ENCODE peak calls at places on chromosomes 4 and X, in five cellular contexts. I, A, J, W and R are unnamed samples.
A peak's percentile ranks its signal among the peaks of the same experiment; 100 is the strongest.

GRCh38 chr4:173192375-173193162 is 24.0 kb downstream of the GALNT7 start:
- DNase-seq in I (no peak), A (no peak), J (no peak), W (no peak), R (no peak)

GRCh38 chrX:139720136-139720535 is 12.2 kb upstream of the MCF2 start:
- DNase-seq in I (no peak), A (no peak), J (no peak), W (peak; percentile 68), R (no peak)

GRCh38 chr4:10346023-10346422 is 111.2 kb downstream of the ZNF518B start:
- DNase-seq in I (no peak), A (no peak), J (no peak), W (peak; percentile 1), R (no peak)

GRCh38 chr4:128288689-128289106 is 1.1 kb upstream of the PGRMC2 start:
- DNase-seq in I (peak; percentile 48), A (no peak), J (no peak), W (peak; percentile 56), R (no peak)

GRCh38 chr4:168408620-168409019 is 71.7 kb downstream of the DDX60L start:
- DNase-seq in I (no peak), A (peak; percentile 96), J (peak; percentile 38), W (peak; percentile 98), R (no peak)

GRCh38 chr4:6348408-6348807 is 78.8 kb downstream of the WFS1 start:
- DNase-seq in I (no peak), A (no peak), J (no peak), W (no peak), R (no peak)

GRCh38 chr4:25654031-25654970 is 1.4 kb upstream of the SLC34A2 start:
- DNase-seq in I (no peak), A (peak; percentile 19), J (no peak), W (no peak), R (no peak)

GRCh38 chr4:142264961-142265360 is 581.1 kb downstream of the INPP4B start:
- DNase-seq in I (no peak), A (no peak), J (no peak), W (peak; percentile 94), R (no peak)

GRCh38 chr4:1096841-1097240 is 16.5 kb downstream of the RNF212 start:
- DNase-seq in I (no peak), A (no peak), J (no peak), W (no peak), R (no peak)

GRCh38 chrX:39972340-39972739 is 125.4 kb downstream of the BCOR start:
- DNase-seq in I (no peak), A (no peak), J (no peak), W (peak; percentile 53), R (no peak)

GRCh38 chrX:119885554-119886428 is 9.9 kb upstream of the AKAP14 start:
- DNase-seq in I (peak; percentile 93), A (no peak), J (no peak), W (peak; percentile 13), R (no peak)

GRCh38 chr4:76659103-76659490 is 224.1 kb downstream of the SHROOM3 start:
- DNase-seq in I (no peak), A (peak; percentile 72), J (no peak), W (peak; percentile 55), R (no peak)

GRCh38 chrX:19630776-19631707 is 115.7 kb upstream of the MAP3K15 start:
- DNase-seq in I (no peak), A (no peak), J (no peak), W (no peak), R (no peak)

GRCh38 chrX:105307762-105308161 is 87.3 kb upstream of the TEX13A start:
- DNase-seq in I (no peak), A (no peak), J (no peak), W (peak; percentile 29), R (no peak)

GRCh38 chrX:138745215-138745614 is 33.7 kb upstream of the FGF13 start:
- DNase-seq in I (peak; percentile 51), A (peak; percentile 36), J (no peak), W (peak; percentile 60), R (peak; percentile 1)

GRCh38 chrX:124282580-124282979 is 49.9 kb upstream of the TEX13D start:
- DNase-seq in I (no peak), A (no peak), J (no peak), W (no peak), R (no peak)

DNA sequence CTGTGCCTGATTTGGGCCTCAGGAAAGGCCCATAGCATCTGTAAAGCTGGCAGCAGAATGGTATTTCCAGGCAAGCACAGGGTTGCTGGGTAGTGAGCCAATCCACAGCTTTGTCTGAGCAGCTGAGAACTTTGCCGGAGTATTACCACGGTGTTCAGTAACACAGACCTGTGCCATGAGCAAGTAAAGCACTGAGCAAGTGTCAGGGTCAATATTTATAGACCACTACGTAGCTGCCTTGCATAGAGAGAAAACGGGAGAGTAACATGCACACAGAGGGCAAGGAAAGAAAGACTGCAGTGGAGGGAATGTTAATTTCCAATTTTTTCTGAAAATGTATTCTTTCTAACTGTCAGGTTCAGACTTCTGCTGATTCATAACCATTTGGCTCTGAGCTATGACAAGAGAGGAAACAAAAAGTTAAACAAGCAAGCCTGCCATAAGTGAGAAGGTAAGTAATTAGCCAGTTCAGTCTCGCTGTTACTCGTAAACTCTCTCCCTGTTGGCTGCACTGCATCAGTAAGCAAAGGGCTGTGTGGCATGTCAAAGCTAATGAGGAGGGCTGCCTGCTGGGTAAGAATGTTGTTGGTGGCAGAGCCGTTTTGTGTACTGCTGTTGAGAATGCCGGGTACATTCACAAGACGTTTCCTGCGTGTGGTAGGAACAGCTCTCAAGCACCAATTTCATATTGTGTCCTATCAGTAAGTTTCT is 238.1 kb downstream of the BMPR1B start:
- DNase-seq in I (no peak), A (no peak), J (peak; percentile 24), W (peak; percentile 29), R (no peak)
- H3K4me3 ChIP-seq in I (no peak overlapping the region), A (peak overlapping the region; percentile 9), J (peak overlapping the region; percentile 67), W (no peak overlapping the region), R (no peak overlapping the region)

GRCh38 chr4:64158648-64159326 is 250.5 kb downstream of the TECRL start:
- DNase-seq in I (peak; percentile 96), A (peak; percentile 62), J (no peak), W (peak; percentile 22), R (peak; percentile 22)
- TF ChIP-seq CTCF in I (peak; percentile 88), A (peak; percentile 76), J (peak; percentile 77), W (peak; percentile 57), R (peak; percentile 76)

GRCh38 chr4:73617256-73617655 is 3.0 kb downstream of the RASSF6 start:
- DNase-seq in I (no peak), A (no peak), J (no peak), W (no peak), R (no peak)

GRCh38 chr4:73615613-73616012 is 4.6 kb downstream of the RASSF6 start:
- DNase-seq in I (no peak), A (no peak), J (no peak), W (no peak), R (no peak)

GRCh38 chr4:73621357-73621756 is 1.1 kb upstream of the RASSF6 start:
- DNase-seq in I (no peak), A (no peak), J (no peak), W (no peak), R (no peak)

GRCh38 chr4:73620115-73620792 is at the start of gene RASSF6:
- DNase-seq in I (peak; percentile 81), A (no peak), J (no peak), W (no peak), R (no peak)

GRCh38 chr4:73619351-73619750 is 885 bp downstream of the RASSF6 start:
- DNase-seq in I (no peak), A (no peak), J (no peak), W (no peak), R (no peak)
- H3K4me3 ChIP-seq in I (peak overlapping the region; percentile 58), A (no peak overlapping the region), J (no peak overlapping the region), W (no peak overlapping the region), R (no peak overlapping the region)

GRCh38 chr4:184287697-184288255 is 70.1 kb upstream of the ENPP6 start:
- DNase-seq in I (peak; percentile 75), A (peak; percentile 11), J (no peak), W (peak; percentile 68), R (no peak)

GRCh38 chr4:184289179-184289535 is 71.5 kb upstream of the ENPP6 start:
- DNase-seq in I (no peak), A (no peak), J (no peak), W (no peak), R (no peak)

GRCh38 chr4:184286346-184286745 is 68.7 kb upstream of the ENPP6 start:
- DNase-seq in I (no peak), A (no peak), J (no peak), W (no peak), R (no peak)

GRCh38 chr4:184292465-184292867 is 74.8 kb upstream of the ENPP6 start:
- DNase-seq in I (no peak), A (no peak), J (no peak), W (no peak), R (no peak)

DNA sequence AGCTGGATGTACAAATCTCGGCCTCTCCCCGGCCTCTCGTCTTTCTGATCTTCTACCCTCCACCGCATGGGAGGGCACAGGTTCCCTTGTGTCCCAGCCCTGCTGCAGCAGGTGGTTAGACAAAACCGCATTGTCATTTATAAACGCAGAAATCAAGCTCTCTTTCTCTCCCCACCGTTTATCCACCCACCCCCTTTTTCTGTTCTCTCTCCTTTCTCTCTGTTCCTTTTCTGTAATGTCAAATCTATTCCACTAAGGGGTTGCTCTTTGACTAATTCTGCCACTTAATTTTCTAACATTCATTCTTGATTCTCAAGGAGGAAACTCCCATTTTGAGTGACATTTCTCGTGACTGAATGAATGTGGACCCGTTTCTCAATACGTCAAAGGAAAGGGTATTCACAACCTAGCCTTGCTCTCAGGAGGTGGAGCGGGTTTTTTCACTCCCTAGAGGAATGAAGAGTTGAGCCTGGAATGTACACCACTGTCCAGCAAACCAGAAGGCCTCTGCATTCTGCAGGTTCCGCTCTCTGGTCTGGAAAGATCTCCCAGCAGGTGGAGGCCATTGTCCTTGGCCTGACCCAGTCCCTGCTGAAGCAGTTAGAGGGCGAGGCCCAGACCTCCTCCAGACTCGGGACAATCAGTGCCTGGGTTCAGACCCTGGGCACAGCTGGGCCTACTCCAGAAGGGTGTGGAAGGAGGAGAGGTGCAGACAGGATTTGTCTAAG is 70.9 kb upstream of the ENPP6 start:
- DNase-seq in I (peak; percentile 86), A (no peak), J (no peak), W (no peak), R (peak; percentile 87)
- TF ChIP-seq CTCF in I (peak; percentile 14), A (no peak), J (no peak), W (no peak), R (no peak)

DNA sequence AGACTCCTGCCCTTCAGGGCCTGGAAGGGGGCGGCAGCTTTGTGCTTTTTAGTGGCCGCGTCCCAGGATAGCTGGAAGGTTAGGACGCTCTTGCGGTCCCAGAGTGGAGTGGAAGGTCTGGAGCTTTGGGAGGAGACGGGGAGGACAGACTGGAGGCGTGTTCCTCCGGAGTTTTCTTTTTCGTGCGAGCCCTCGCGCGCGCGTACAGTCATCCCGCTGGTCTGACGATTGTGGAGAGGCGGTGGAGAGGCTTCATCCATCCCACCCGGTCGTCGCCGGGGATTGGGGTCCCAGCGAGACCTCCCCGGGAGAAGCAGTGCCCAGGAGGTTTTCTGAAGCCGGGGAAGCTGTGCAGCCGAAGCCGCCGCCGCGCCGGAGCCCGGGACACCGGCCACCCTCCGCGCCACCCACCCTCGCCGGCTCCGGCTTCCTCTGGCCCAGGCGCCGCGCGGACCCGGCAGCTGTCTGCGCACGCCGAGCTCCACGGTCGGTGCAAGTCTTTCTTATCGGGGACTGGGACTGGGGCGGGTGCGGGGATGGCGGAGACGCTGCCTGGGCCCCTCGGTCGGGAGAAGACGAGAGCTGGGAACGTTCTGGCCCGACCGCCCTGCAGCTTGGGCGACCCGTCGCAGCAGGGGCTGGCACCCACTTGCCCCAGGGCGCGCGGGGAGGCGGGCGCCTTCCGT is at the start of gene EDNRA:
- DNase-seq in I (no peak), A (no peak), J (peak; percentile 25), W (peak; percentile 68), R (no peak)
- H3K4me3 ChIP-seq in I (no peak within 1 kb of the TSS), A (peak within 1 kb of the TSS; percentile 61), J (peak within 1 kb of the TSS; percentile 62), W (peak within 1 kb of the TSS; percentile 69), R (no peak within 1 kb of the TSS)